ENCODE peak calls at places on chromosomes 13 and 19, in eight cellular contexts. E is psoas muscle, R is MG63, I is tibial artery, G is ascending aorta, B is pancreas, O is fibroblast of mammary gland, V is fibroblast of lung. Y is an unnamed sample.

GRCh38 chr19:41934849-41935374 is 6.7 kb upstream of the ERFL start:
- DNase-seq in O (peak), V (no peak), B (no peak), E (peak), I (no peak), R (peak), G (no peak), Y (no peak)

GRCh38 chr13:23500858-23501257 is 67.4 kb upstream of the SACS start:
- DNase-seq in B (no peak), V (peak), E (no peak), G (no peak), I (no peak), O (peak), R (peak), Y (peak)

GRCh38 chr13:76116931-76117330 is 480.8 kb downstream of the LMO7 start:
- DNase-seq in B (no peak), V (no peak), E (no peak), O (peak), G (no peak), I (no peak), R (no peak), Y (peak)

GRCh38 chr13:45833242-45833641 is 18.3 kb downstream of the SIAH3 start:
- DNase-seq in I (no peak), G (no peak), R (no peak), V (no peak), B (no peak), E (no peak), O (no peak), Y (no peak)

GRCh38 chr19:7394728-7395359 is 46.1 kb downstream of the ARHGEF18 start:
- DNase-seq in V (peak), G (peak), I (peak), O (peak), B (peak), E (peak), R (peak), Y (peak)

GRCh38 chr13:103236213-103236612 is 170.0 kb upstream of the SLC10A2 start:
- DNase-seq in O (peak), I (no peak), V (no peak), E (no peak), B (no peak), G (no peak), R (no peak), Y (peak)

GRCh38 chr13:73754727-73755292 is 379.4 kb downstream of the KLF12 start:
- DNase-seq in R (no peak), G (no peak), V (peak), B (no peak), O (peak), E (no peak), I (no peak), Y (peak)

GRCh38 chr19:42468273-42468796 is 25.6 kb upstream of the CXCL17 start:
- DNase-seq in B (no peak), R (peak), G (no peak), V (peak), I (no peak), O (peak), E (no peak), Y (peak)

GRCh38 chr13:22757530-22758120 is 423.2 kb upstream of the SGCG start:
- DNase-seq in E (no peak), V (no peak), R (no peak), G (no peak), B (no peak), O (peak), I (no peak), Y (peak)

GRCh38 chr19:28456264-28456663 is 756.7 kb downstream of the UQCRFS1 start:
- DNase-seq in E (no peak), O (no peak), B (no peak), V (no peak), G (no peak), R (no peak), I (no peak), Y (no peak)

GRCh38 chr19:39325778-39326680 is 5.4 kb upstream of the LRFN1 start:
- DNase-seq in I (peak), O (peak), B (no peak), E (no peak), R (no peak), V (no peak), G (no peak), Y (no peak)

GRCh38 chr13:33639158-33639557 is 178.8 kb upstream of the RFC3 start:
- DNase-seq in E (peak), B (no peak), O (peak), I (peak), R (peak), G (no peak), V (peak), Y (peak)

GRCh38 chr13:29131881-29132668 is 311.9 kb downstream of the MTUS2 start:
- DNase-seq in R (no peak), B (no peak), G (no peak), O (no peak), E (no peak), I (no peak), V (no peak), Y (no peak)

GRCh38 chr19:19711934-19712828 is 20.7 kb downstream of the ZNF14 start:
- DNase-seq in I (no peak), R (no peak), G (no peak), E (no peak), B (no peak), O (peak), V (no peak), Y (no peak)
- H3K4me3 ChIP-seq in I (no peak), R (no peak), G (peak), E (no peak), B (no peak), O (no peak), V (no peak), Y (no peak)

DNA sequence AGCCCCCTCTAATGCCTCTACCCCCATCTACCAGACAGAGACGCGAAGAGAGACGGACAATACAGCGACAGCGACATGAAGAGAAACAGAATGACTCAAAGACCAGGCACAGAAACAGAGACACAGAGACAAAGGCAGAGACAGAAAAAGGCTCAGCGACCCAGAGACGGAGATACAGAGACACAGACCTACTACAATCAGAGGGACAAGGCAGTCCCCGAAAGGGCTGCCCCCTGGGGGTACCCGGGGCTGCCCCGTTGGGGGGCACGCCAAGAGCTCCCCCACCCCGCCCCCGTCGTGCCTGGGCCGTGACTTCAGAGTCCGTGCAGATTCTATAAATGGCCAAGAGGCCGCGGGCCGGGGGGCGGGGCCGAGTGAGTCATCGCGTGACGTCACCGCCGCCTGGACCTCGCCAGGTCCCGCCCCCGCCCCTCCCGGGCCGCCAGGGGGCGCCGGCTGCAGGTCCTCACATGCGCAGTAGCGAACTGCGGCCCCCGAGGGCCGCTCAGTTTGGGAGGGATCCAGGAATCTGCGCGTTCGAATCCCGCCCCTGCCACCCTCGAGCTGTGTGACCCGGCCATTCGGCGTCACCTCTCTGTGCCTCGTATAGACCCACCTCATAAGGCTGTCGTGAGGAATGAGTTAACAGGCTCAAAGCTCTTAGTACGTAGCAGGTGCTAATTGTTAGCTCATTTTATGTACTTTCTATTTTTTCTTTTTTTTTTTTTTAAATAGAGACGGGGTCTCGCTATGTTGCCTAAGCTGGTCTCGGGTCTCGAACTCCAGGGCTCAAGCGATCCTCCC is 2.7 kb upstream of the CNN1 start:
- DNase-seq in R (peak), E (peak), V (peak), O (peak), B (peak), I (peak), G (peak), Y (peak)
- H3K4me3 ChIP-seq in R (peak), E (peak), V (peak), O (peak), B (peak), I (peak), G (peak), Y (peak)

GRCh38 chr13:99961634-99962033 is 9.9 kb downstream of the ZIC5 start:
- DNase-seq in V (no peak), E (no peak), R (no peak), B (no peak), I (no peak), O (no peak), G (peak), Y (no peak)

GRCh38 chr13:99965329-99966000 is 6.1 kb downstream of the ZIC5 start:
- DNase-seq in V (no peak), R (no peak), E (no peak), B (no peak), O (no peak), G (peak), I (no peak), Y (no peak)

GRCh38 chr13:99960663-99961440 is 10.7 kb downstream of the ZIC5 start:
- DNase-seq in O (no peak), V (no peak), R (no peak), G (peak), I (no peak), E (no peak), B (no peak), Y (no peak)

GRCh38 chr13:99962242-99962641 is 9.3 kb downstream of the ZIC5 start:
- DNase-seq in I (no peak), V (no peak), O (no peak), G (peak), E (no peak), R (no peak), B (no peak), Y (no peak)

DNA sequence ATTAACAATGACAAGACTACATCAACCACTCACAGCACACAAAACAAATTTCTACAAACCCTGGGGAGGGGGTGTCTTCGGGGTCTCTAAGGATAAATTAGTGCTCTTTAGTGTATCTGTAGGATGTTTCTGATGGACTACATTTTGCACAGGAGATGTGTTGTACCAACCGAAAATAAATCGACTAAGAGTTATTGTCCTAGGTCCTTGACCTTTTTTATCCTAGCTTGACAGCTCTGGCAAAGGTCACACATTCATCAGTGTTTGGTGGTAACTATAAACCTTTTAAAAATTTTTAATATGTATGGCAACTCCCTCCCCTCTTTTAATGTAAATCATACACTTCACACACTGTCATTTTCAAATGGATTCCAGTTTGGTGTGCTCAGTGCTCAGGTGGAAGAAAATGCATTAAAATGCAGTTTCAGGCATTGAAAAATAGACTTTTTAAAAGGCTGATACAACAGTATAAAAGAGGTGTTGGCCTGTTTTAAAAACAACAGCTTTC is 7.7 kb downstream of the ZIC5 start:
- DNase-seq in R (no peak), I (no peak), E (no peak), G (peak), B (no peak), O (no peak), V (no peak), Y (no peak)
- H3K4me3 ChIP-seq in R (no peak), I (no peak), E (no peak), G (no peak), B (no peak), O (no peak), V (no peak), Y (no peak)

GRCh38 chr19:4974855-4975469 is 6.0 kb downstream of the KDM4B start:
- DNase-seq in O (no peak), G (no peak), V (no peak), E (no peak), R (no peak), B (no peak), I (no peak), Y (no peak)

GRCh38 chr19:4980087-4980486 is 11.2 kb downstream of the KDM4B start:
- DNase-seq in E (no peak), G (no peak), I (no peak), R (no peak), O (no peak), V (peak), B (no peak), Y (no peak)

GRCh38 chr19:4977299-4978174 is 8.6 kb downstream of the KDM4B start:
- DNase-seq in V (peak), I (no peak), B (peak), E (peak), O (peak), R (no peak), G (no peak), Y (peak)

GRCh38 chr19:4979211-4979807 is 10.4 kb downstream of the KDM4B start:
- DNase-seq in V (no peak), I (no peak), G (no peak), E (no peak), O (no peak), B (no peak), R (no peak), Y (no peak)

DNA sequence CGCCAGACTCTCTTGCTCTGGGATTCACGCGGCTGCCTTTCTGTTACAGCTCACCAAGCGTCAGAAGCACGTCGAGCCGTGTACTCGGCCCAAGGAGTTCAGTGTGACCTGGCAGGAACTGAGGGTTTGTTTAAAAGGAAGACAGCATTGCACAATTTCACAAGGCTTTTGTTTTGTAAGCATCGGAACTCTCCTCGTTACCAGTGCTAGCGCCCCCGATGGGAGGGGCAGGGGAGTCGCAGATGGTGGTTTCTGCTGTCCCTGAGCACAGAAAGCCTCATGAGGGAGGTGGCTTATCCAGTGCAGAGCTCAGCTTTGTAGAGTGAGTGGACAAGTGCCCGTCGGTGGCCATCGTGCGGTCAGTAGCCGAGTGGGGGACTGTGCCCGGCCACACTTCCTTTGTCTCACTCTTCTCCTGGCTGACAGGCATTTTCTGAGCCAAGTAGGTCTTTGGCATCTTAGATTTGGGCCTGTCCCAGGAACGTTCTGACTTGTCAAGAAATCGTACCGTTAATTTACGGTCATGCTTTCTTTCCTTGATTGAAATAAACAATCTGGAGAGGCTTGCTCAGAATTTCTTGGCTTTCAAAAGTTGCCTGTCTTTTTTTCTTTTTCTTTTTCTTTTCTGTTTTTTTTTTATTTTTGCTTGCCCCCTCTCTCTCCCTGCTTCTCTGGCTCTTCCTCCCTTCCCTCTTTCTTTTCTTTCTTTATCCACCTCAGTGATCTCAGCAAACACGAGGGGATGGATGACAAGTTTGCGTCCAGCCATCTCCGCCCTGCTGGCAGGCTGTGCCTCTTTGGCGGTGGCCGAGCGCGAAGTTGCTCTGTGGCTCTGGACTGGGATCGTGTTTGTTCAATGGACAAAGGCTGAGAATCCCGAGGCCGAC is 7.7 kb downstream of the KDM4B start:
- DNase-seq in B (no peak), V (peak), O (peak), R (no peak), E (peak), G (peak), I (peak), Y (peak)
- H3K4me3 ChIP-seq in B (no peak), V (peak), O (peak), R (no peak), E (peak), G (peak), I (peak), Y (no peak)

GRCh38 chr13:31122544-31123260 is 39.0 kb downstream of the HSPH1 start:
- DNase-seq in G (no peak), O (no peak), V (no peak), R (no peak), E (no peak), B (no peak), I (no peak), Y (no peak)

GRCh38 chr13:31121327-31122140 is 40.2 kb downstream of the HSPH1 start:
- DNase-seq in R (no peak), E (no peak), B (no peak), G (no peak), O (no peak), I (no peak), V (no peak), Y (no peak)

GRCh38 chr13:31122143-31122542 is 39.6 kb downstream of the HSPH1 start:
- DNase-seq in O (no peak), B (no peak), R (no peak), V (no peak), G (no peak), I (no peak), E (no peak), Y (no peak)

GRCh38 chr13:31119966-31120733 is 41.6 kb downstream of the HSPH1 start:
- DNase-seq in B (no peak), O (peak), I (no peak), R (no peak), G (no peak), E (no peak), V (no peak), Y (no peak)

DNA sequence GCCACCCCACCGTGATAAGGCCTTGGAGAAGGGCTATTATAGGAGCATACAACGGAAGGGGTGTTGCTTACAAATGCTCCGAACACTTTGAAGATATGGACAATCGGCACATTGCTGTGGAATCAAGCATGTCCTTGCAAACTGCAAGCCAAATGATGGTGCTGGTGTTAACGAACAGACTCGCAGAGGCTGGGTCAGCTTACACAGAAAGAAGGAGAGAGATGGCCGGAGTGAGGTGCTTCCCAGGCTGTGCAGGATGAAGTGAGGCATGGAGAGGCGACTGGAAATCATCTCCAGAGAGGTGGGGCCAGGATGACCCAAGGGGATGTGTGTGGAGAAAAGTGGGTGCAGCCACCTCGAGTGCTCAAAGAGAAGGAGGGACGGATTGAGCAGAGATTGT is 42.2 kb downstream of the HSPH1 start:
- DNase-seq in I (no peak), O (no peak), E (no peak), B (no peak), G (no peak), V (no peak), R (no peak), Y (no peak)
- H3K4me3 ChIP-seq in I (no peak), O (no peak), E (no peak), B (no peak), G (no peak), V (no peak), R (no peak), Y (no peak)

GRCh38 chr19:2048959-2049740 is 1.9 kb downstream of the MKNK2 start:
- DNase-seq in R (no peak), G (no peak), E (peak), O (no peak), I (peak), V (no peak), B (peak), Y (no peak)

GRCh38 chr19:2048104-2048958 is 2.7 kb downstream of the MKNK2 start:
- DNase-seq in R (no peak), E (no peak), V (no peak), G (no peak), I (no peak), O (no peak), B (peak), Y (no peak)

GRCh38 chr19:2046046-2046907 is 4.8 kb downstream of the MKNK2 start:
- DNase-seq in I (no peak), G (peak), E (no peak), V (no peak), R (no peak), O (no peak), B (peak), Y (no peak)

GRCh38 chr19:2047076-2047448 is 4.0 kb downstream of the MKNK2 start:
- DNase-seq in I (no peak), R (no peak), V (no peak), B (no peak), G (no peak), O (no peak), E (no peak), Y (no peak)

DNA sequence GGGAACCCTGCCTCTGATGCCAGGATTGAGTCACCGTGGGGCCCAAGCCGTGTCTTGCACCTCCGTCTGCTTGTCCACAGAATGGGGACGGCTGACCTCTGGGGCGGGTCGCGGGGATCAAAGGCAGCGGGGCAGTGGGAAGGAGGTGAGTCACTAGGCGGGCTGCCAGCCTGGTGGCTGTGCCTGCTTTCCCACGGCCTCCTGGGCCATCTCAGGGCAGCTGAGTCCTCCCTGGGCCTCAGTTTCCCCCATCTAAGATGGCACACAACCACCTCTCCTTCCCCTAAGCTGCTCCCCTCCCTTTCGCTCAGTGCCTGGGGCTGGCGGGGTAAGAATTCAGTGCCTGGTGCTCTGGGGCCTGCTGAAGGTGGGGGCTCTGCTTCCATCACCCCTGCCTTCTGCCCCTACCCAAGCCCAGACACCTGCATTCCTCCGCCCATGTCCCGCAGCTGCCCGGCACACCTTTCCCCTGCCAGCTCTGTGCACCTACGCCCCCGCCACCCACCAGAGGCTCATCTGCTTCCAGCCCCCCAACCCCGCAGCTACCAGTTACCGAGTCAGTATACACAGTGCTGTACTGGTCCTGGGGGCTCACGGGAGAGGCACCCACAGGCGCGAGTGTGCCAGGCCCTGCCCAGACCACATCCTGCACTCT is 3.5 kb downstream of the MKNK2 start:
- DNase-seq in V (no peak), B (peak), I (peak), E (peak), R (peak), O (peak), G (no peak), Y (peak)
- H3K4me3 ChIP-seq in V (peak), B (peak), I (peak), E (peak), R (no peak), O (no peak), G (no peak), Y (no peak)

GRCh38 chr19:19627442-19627715 is 641 bp downstream of the LPAR2 start:
- DNase-seq in B (no peak), R (no peak), E (no peak), O (no peak), I (no peak), V (no peak), G (no peak), Y (no peak)

GRCh38 chr19:19630062-19630414 is 2.0 kb upstream of the LPAR2 start:
- DNase-seq in V (no peak), O (no peak), G (no peak), E (no peak), B (peak), I (no peak), R (no peak), Y (no peak)

GRCh38 chr19:19630426-19630825 is 2.4 kb upstream of the LPAR2 start:
- DNase-seq in R (no peak), I (no peak), O (no peak), V (no peak), E (no peak), B (peak), G (no peak), Y (no peak)

GRCh38 chr19:19627716-19628498 is at the start of gene LPAR2:
- DNase-seq in B (peak), G (no peak), E (no peak), R (no peak), O (no peak), I (no peak), V (peak), Y (peak)

GRCh38 chr19:19628499-19629134 is 597 bp upstream of the LPAR2 start:
- DNase-seq in O (peak), B (peak), V (peak), I (no peak), E (no peak), G (no peak), R (no peak), Y (peak)
- H3K4me3 ChIP-seq in O (peak), B (peak), V (peak), I (no peak), E (peak), G (peak), R (no peak), Y (peak)